ENCODE peak calls at places on chromosomes 13 and 19, in nine cellular contexts. A is SW 1271; O is fibroblast of the conjunctiva; B is CD4-positive, alpha-beta T cell; F is anterior cingulate cortex; R is activated CD4-positive, alpha-beta T cell treated with anti-CD3 and anti-CD28 coated beads, Interleukin-2, amount 50 U/mL, for 24 hours; M is stimulated activated CD4-positive, alpha-beta T cell treated with anti-CD3 and anti-CD28 coated beads, Interleukin-4, amount 100 ng/mL, for 1 hour; Z is kidney tubule cell; H is Right ventricle myocardium superior. N is an unnamed sample.

GRCh38 chr19:51040151-51040550 is 5.3 kb upstream of the KLK12 start:
- DNase-seq in A (no peak), O (no peak), B (no peak), F (no peak), R (no peak), M (no peak), Z (no peak), H (no peak), N (no peak)

GRCh38 chr13:25171517-25172302 is at the start of gene AMER2:
- DNase-seq in A (no peak), O (no peak), B (no peak), F (peak; percentile 65), R (no peak), M (no peak), Z (no peak), H (peak; percentile 53), N (peak; percentile 85)

GRCh38 chr13:51520524-51520923 is 63.7 kb upstream of the WDFY2 start:
- DNase-seq in A (no peak), O (peak; percentile 27), B (no peak), F (no peak), R (no peak), M (no peak), Z (peak; percentile 50), H (no peak), N (no peak)

GRCh38 chr13:20969182-20969581 is 66.6 kb upstream of the XPO4 start:
- DNase-seq in A (no peak), O (no peak), B (no peak), F (no peak), R (no peak), M (no peak), Z (peak; percentile 71), H (no peak), N (no peak)

GRCh38 chr19:16347706-16348105 is 23.1 kb downstream of the KLF2 start:
- DNase-seq in A (no peak), O (no peak), B (no peak), F (no peak), R (no peak), M (no peak), Z (no peak), H (no peak), N (no peak)

GRCh38 chr19:43806848-43807247 is 4.6 kb upstream of the LYPD5 start:
- DNase-seq in A (no peak), O (no peak), B (no peak), F (no peak), R (no peak), M (no peak), Z (no peak), H (no peak), N (no peak)

GRCh38 chr13:21735621-21736401 is 64.9 kb downstream of the FGF9 start:
- DNase-seq in A (no peak), O (no peak), B (no peak), F (no peak), R (no peak), M (no peak), Z (peak; percentile 36), H (peak; percentile 54), N (no peak)

GRCh38 chr19:17309962-17310461 is 649 bp downstream of the DDA1 start:
- DNase-seq in A (no peak), O (no peak), B (no peak), F (no peak), R (no peak), M (no peak), Z (peak; percentile 40), H (no peak), N (no peak)

GRCh38 chr19:13012690-13013608 is 17.7 kb downstream of the NFIX start:
- DNase-seq in A (no peak), O (no peak), B (no peak), F (no peak), R (peak; percentile 30), M (peak; percentile 38), Z (peak; percentile 55), H (peak; percentile 70), N (peak; percentile 54)

GRCh38 chr13:29537736-29538624 is 57.5 kb downstream of the SLC7A1 start:
- DNase-seq in A (no peak), O (no peak), B (no peak), F (no peak), R (no peak), M (no peak), Z (no peak), H (no peak), N (no peak)

GRCh38 chr19:1423445-1424181 is 14.6 kb upstream of the RPS15 start:
- DNase-seq in A (no peak), O (no peak), B (no peak), F (no peak), R (no peak), M (no peak), Z (no peak), H (no peak), N (no peak)

GRCh38 chr13:50521750-50522149 is 321.7 kb downstream of the DLEU7 start:
- DNase-seq in A (no peak), O (peak; percentile 46), B (no peak), F (no peak), R (no peak), M (no peak), Z (peak; percentile 44), H (no peak), N (no peak)

GRCh38 chr13:100208596-100208995 is 119.7 kb downstream of the PCCA start:
- DNase-seq in A (no peak), O (no peak), B (no peak), F (no peak), R (no peak), M (no peak), Z (peak; percentile 28), H (no peak), N (no peak)